ENCODE peak calls at places on chromosomes 6 and 20, in seven cellular contexts. J, G, E, O, T, X and I are unnamed samples.

GRCh38 chr6:140912686-140913085 is 1220.0 kb upstream of the GJE1 start:
- DNase-seq in J (no peak), G (no peak), E (no peak), O (no peak), T (no peak), X (no peak), I (no peak)

GRCh38 chr20:45407783-45408645 is at the start of gene DBNDD2:
- DNase-seq in J (no peak), G (no peak), E (no peak), O (no peak), T (no peak), X (no peak), I (peak)

GRCh38 chr20:13221673-13222318 is 722 bp downstream of the ISM1 start:
- DNase-seq in J (peak), G (peak), E (peak), O (peak), T (peak), X (peak), I (peak)

GRCh38 chr20:37526238-37526838 is 1.3 kb downstream of the BLCAP start:
- DNase-seq in J (peak), G (peak), E (peak), O (no peak), T (peak), X (peak), I (no peak)

GRCh38 chr20:3876676-3877075 is 12.5 kb upstream of the PANK2 start:
- DNase-seq in J (no peak), G (no peak), E (no peak), O (no peak), T (no peak), X (peak), I (no peak)

GRCh38 chr20:64056639-64056888 is 6.4 kb upstream of the TCEA2 start:
- DNase-seq in J (no peak), G (no peak), E (no peak), O (no peak), T (no peak), X (peak), I (no peak)

GRCh38 chr20:55888655-55889054 is 116.7 kb downstream of the CBLN4 start:
- DNase-seq in J (no peak), G (no peak), E (no peak), O (peak), T (no peak), X (no peak), I (no peak)

GRCh38 chr6:149026530-149026942 is 279.7 kb downstream of the UST start:
- DNase-seq in J (peak), G (no peak), E (peak), O (peak), T (peak), X (peak), I (no peak)

GRCh38 chr6:54018722-54019121 is 92.5 kb upstream of the MLIP start:
- DNase-seq in J (no peak), G (no peak), E (no peak), O (no peak), T (no peak), X (no peak), I (no peak)

GRCh38 chr6:8633762-8634161 is 198.4 kb upstream of the SLC35B3 start:
- DNase-seq in J (no peak), G (no peak), E (no peak), O (no peak), T (no peak), X (no peak), I (no peak)

GRCh38 chr6:165846123-165846966 is 183.3 kb upstream of the PDE10A start:
- DNase-seq in J (no peak), G (no peak), E (peak), O (no peak), T (no peak), X (no peak), I (no peak)

GRCh38 chr20:21548390-21549035 is 34.6 kb upstream of the NKX2-2 start:
- DNase-seq in J (no peak), G (no peak), E (no peak), O (no peak), T (no peak), X (no peak), I (peak)

GRCh38 chr6:88529726-88530125 is 363.6 kb upstream of the CNR1 start:
- DNase-seq in J (no peak), G (no peak), E (no peak), O (no peak), T (no peak), X (no peak), I (no peak)

GRCh38 chr6:106832766-106833510 is 141.6 kb downstream of the CD24 start:
- DNase-seq in J (no peak), G (no peak), E (no peak), O (no peak), T (no peak), X (no peak), I (no peak)

GRCh38 chr6:123316733-123317323 is 319.9 kb downstream of the TRDN start:
- DNase-seq in J (peak), G (no peak), E (peak), O (peak), T (peak), X (peak), I (no peak)

GRCh38 chr6:156832166-156832743 is 55.1 kb downstream of the ARID1B start:
- DNase-seq in J (no peak), G (peak), E (peak), O (peak), T (no peak), X (peak), I (no peak)

GRCh38 chr6:20313086-20313485 is 88.6 kb upstream of the E2F3 start:
- DNase-seq in J (no peak), G (no peak), E (no peak), O (no peak), T (no peak), X (no peak), I (no peak)

GRCh38 chr6:144647971-144648651 is 363.0 kb downstream of the UTRN start:
- DNase-seq in J (no peak), G (no peak), E (no peak), O (no peak), T (no peak), X (no peak), I (no peak)

GRCh38 chr6:159540152-159540551 is 152.9 kb downstream of the SOD2 start:
- DNase-seq in J (peak), G (no peak), E (no peak), O (peak), T (peak), X (no peak), I (no peak)

GRCh38 chr6:139161169-139161568 is 26.3 kb downstream of the HECA start:
- DNase-seq in J (no peak), G (no peak), E (peak), O (no peak), T (no peak), X (no peak), I (peak)

GRCh38 chr6:36682328-36683144 is 4.0 kb downstream of the CDKN1A start:
- DNase-seq in J (no peak), G (peak), E (peak), O (peak), T (peak), X (no peak), I (peak)

GRCh38 chr6:34795836-34796425 is 4.0 kb downstream of the BLTP3A start:
- DNase-seq in J (no peak), G (no peak), E (peak), O (peak), T (peak), X (peak), I (no peak)

GRCh38 chr6:132087391-132087790 is 136.2 kb upstream of the CCN2 start:
- DNase-seq in J (no peak), G (no peak), E (peak), O (no peak), T (no peak), X (peak), I (no peak)

GRCh38 chr6:54868556-54868955 is 22.0 kb downstream of the FAM83B start:
- DNase-seq in J (no peak), G (no peak), E (no peak), O (no peak), T (no peak), X (no peak), I (no peak)

GRCh38 chr6:41503435-41503768 is 42.8 kb upstream of the FOXP4 start:
- DNase-seq in J (no peak), G (no peak), E (no peak), O (no peak), T (no peak), X (peak), I (no peak)

GRCh38 chr6:41504526-41505021 is 41.6 kb upstream of the FOXP4 start:
- DNase-seq in J (no peak), G (no peak), E (peak), O (no peak), T (no peak), X (peak), I (no peak)

GRCh38 chr6:41500561-41500960 is 45.6 kb upstream of the FOXP4 start:
- DNase-seq in J (no peak), G (no peak), E (no peak), O (no peak), T (no peak), X (no peak), I (no peak)

GRCh38 chr6:41503841-41504525 is 42.2 kb upstream of the FOXP4 start:
- DNase-seq in J (peak), G (peak), E (peak), O (peak), T (peak), X (peak), I (no peak)

GRCh38 chr6:41502607-41503434 is 43.4 kb upstream of the FOXP4 start:
- DNase-seq in J (peak), G (peak), E (no peak), O (no peak), T (peak), X (no peak), I (no peak)
- H3K4me3 ChIP-seq in J (peak), G (no peak), E (no peak), O (no peak), T (peak), X (no peak), I (no peak)

GRCh38 chr6:26218824-26219223 is 131.6 kb downstream of the HFE start:
- DNase-seq in J (no peak), G (no peak), E (no peak), O (no peak), T (no peak), X (no peak), I (no peak)

GRCh38 chr6:26216015-26216885 is 129.0 kb downstream of the HFE start:
- DNase-seq in J (peak), G (peak), E (peak), O (no peak), T (peak), X (peak), I (peak)

GRCh38 chr6:26217714-26218075 is 130.5 kb downstream of the HFE start:
- DNase-seq in J (peak), G (no peak), E (peak), O (no peak), T (no peak), X (no peak), I (no peak)

GRCh38 chr6:26215200-26216014 is 128.2 kb downstream of the HFE start:
- DNase-seq in J (peak), G (no peak), E (peak), O (no peak), T (no peak), X (peak), I (no peak)

DNA sequence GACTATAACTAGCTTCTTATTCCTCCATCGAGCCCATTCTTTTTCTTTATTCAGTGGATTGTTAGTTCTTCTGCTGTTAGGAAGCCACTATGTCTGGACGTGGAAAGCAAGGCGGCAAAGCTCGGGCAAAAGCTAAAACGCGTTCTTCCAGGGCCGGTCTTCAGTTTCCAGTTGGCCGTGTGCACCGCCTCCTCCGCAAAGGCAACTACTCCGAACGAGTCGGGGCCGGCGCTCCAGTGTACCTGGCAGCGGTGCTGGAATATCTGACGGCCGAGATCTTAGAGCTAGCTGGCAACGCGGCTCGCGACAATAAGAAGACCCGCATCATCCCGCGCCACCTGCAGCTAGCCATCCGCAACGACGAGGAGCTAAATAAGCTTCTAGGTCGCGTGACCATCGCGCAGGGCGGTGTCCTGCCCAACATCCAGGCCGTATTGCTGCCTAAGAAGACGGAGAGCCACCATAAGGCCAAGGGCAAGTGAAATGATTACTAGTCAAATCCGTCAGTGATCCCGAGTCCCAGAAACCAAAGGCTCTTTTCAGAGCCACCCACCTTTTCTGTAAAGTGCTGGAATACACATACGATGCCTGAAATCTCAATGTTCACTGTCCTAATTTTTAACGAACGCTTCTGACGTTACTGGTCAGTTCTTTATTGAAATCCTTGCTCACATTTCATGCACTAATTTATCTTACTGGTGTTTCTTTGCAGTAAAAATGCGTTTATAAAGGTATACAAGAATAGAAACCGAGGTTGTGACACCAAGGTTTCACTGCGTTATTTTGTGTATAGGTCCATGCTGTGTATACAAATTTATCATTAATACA is 129.9 kb downstream of the HFE start:
- DNase-seq in J (peak), G (peak), E (peak), O (no peak), T (peak), X (peak), I (peak)
- H3K27ac ChIP-seq in J (peak), G (peak), E (peak), O (no peak), T (peak), X (peak), I (peak)

GRCh38 chr20:49905415-49906091 is 9.8 kb downstream of the SPATA2 start:
- DNase-seq in J (no peak), G (peak), E (no peak), O (no peak), T (no peak), X (no peak), I (no peak)

GRCh38 chr20:49904440-49905214 is 10.7 kb downstream of the SPATA2 start:
- DNase-seq in J (no peak), G (peak), E (no peak), O (no peak), T (no peak), X (no peak), I (no peak)

GRCh38 chr20:49906101-49906604 is 9.2 kb downstream of the SPATA2 start:
- DNase-seq in J (no peak), G (peak), E (no peak), O (no peak), T (no peak), X (no peak), I (no peak)

GRCh38 chr20:49899551-49900383 is 15.6 kb downstream of the SPATA2 start:
- DNase-seq in J (no peak), G (no peak), E (no peak), O (peak), T (no peak), X (no peak), I (no peak)

DNA sequence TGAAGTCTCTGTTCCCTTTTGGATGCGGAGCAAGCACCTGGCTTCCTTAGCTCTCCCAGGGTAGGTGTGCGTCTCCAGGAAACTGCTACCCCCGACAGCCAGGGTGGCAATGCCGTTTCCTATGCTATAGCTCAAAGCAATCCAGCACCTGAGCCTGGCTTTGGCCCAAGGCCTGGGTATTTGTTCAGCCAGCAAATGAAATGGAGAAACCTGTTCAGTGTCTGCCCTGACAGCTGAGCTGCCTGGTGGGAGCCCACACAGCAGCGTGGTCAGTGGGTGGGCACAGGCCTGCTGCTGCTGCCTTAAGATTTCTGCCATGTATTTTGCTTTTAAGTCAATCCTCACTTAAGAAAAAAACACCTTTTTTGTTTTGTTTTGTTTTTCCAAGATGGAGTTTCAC is 13.7 kb downstream of the SPATA2 start:
- DNase-seq in J (no peak), G (no peak), E (no peak), O (no peak), T (no peak), X (no peak), I (no peak)
- H3K4me3 ChIP-seq in J (no peak), G (no peak), E (no peak), O (no peak), T (no peak), X (no peak), I (no peak)

DNA sequence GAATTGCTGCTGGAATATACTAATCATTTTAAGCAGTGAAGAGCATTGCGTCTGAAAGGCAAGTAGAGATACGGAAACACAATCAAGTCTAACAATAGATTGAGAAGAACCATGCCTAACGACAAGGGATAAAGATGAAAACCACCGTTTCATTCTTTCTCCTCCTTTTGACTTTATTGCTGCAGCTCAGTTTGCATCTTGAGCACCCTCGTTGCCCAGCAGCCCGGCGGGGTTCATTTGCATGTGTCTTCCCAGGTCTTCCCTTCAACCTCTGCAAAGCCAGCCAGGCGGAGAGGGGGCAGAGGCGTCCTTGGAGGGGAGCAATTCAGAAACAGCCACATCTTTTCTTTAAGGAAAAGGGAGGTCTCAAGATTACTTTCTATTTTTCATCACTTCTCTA is 18.5 kb upstream of the PXDC1 start:
- DNase-seq in J (peak), G (no peak), E (no peak), O (no peak), T (no peak), X (no peak), I (no peak)
- H3K27ac ChIP-seq in J (no peak), G (no peak), E (no peak), O (no peak), T (no peak), X (no peak), I (no peak)

GRCh38 chr6:30960907-30961673 is 20.3 kb downstream of the MUCL3 start:
- DNase-seq in J (no peak), G (no peak), E (peak), O (no peak), T (no peak), X (no peak), I (no peak)
- H3K4me3 ChIP-seq in J (no peak), G (no peak), E (no peak), O (no peak), T (no peak), X (no peak), I (no peak)

DNA sequence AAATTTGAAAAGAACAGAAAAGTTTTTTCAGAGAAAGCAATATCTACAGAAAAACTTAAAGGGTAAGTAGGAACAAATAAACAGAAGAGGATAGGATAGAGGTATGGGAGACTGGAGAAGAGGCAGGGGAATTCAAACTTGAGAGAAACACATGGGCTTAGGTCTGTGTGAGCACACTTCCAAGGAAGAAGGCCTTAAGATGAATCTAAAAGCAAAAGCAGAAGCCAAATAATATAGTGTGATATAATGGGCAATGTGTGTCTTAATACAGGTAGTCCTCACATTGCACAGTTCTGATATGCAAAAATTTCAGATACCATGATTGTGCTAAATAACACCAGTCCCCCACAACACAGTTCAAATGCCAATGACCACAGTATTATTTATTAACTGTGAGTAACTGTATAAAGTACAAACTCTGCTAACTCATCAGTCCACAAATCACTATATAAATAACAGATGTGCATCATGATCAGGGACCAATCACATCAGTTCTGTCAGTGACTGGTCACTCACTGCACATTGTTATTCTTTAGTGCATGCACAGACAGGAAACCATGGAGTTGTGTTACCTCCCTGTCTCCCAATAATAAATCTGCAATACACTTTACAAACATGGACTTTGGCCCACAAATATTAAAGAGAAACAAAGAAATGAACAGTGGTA is 18.6 kb downstream of the SNX14 start:
- DNase-seq in J (no peak), G (no peak), E (peak), O (peak), T (peak), X (peak), I (no peak)
- H3K27ac ChIP-seq in J (no peak), G (peak), E (peak), O (peak), T (peak), X (peak), I (no peak)

DNA sequence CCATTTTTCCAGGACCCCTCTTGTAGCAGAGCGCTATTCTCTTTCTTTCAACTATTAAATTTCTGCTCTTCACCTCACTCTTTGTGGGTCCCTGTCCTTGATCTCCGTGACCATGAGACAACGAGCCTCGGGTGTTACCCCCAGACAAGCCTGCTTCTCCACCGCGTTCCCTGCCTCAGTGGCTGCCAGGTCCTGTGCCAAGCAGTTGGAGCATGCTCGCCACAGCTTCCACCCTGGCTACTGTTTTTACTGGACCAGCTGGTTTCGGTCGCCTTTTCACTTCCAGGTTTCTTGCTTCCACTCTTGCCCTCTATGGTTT is 5.7 kb downstream of the TP53RK start:
- DNase-seq in J (no peak), G (no peak), E (no peak), O (no peak), T (no peak), X (no peak), I (no peak)
- H3K4me3 ChIP-seq in J (peak), G (no peak), E (peak), O (no peak), T (peak), X (no peak), I (no peak)